ENCODE peak calls at places on chromosomes 5 and 9, in eight cellular contexts. One of them, this sample, is unnamed.

GRCh38 chr5:79697222-79698164 is 7.9 kb downstream of the CMYA5 start:
- DNase-seq in lower leg skin: no peak
- DNase-seq in NCI-H2171 treated with DMSO at 0.1 percent for 48 hours: peak
- DNase-seq in D341Med: no peak
- DNase-seq in astrocyte: peak
- DNase-seq in myocyte: peak
- DNase-seq in putamen: no peak
- DNase-seq in fibroblast of lung: peak
- DNase-seq in this sample: no peak

GRCh38 chr5:154611341-154611767 is 133.3 kb upstream of the HAND1 start:
- DNase-seq in lower leg skin: no peak
- DNase-seq in NCI-H2171 treated with DMSO at 0.1 percent for 48 hours: no peak
- DNase-seq in D341Med: no peak
- DNase-seq in astrocyte: peak
- DNase-seq in myocyte: peak
- DNase-seq in putamen: no peak
- DNase-seq in fibroblast of lung: peak
- DNase-seq in this sample: no peak

GRCh38 chr9:37859043-37859442 is 44.9 kb downstream of the SLC25A51 start:
- DNase-seq in lower leg skin: no peak
- DNase-seq in NCI-H2171 treated with DMSO at 0.1 percent for 48 hours: no peak
- DNase-seq in D341Med: no peak
- DNase-seq in astrocyte: no peak
- DNase-seq in myocyte: no peak
- DNase-seq in putamen: no peak
- DNase-seq in fibroblast of lung: no peak
- DNase-seq in this sample: no peak

GRCh38 chr9:87840126-87840525 is 42.6 kb upstream of the SPATA31E1 start:
- DNase-seq in lower leg skin: no peak
- DNase-seq in NCI-H2171 treated with DMSO at 0.1 percent for 48 hours: no peak
- DNase-seq in D341Med: no peak
- DNase-seq in astrocyte: no peak
- DNase-seq in myocyte: no peak
- DNase-seq in putamen: no peak
- DNase-seq in fibroblast of lung: no peak
- DNase-seq in this sample: peak

GRCh38 chr5:5409151-5409810 is 13.2 kb upstream of the ICE1 start:
- DNase-seq in lower leg skin: no peak
- DNase-seq in NCI-H2171 treated with DMSO at 0.1 percent for 48 hours: no peak
- DNase-seq in D341Med: no peak
- DNase-seq in astrocyte: no peak
- DNase-seq in myocyte: no peak
- DNase-seq in putamen: no peak
- DNase-seq in fibroblast of lung: no peak
- DNase-seq in this sample: no peak

GRCh38 chr5:31165729-31166128 is 27.8 kb upstream of the CDH6 start:
- DNase-seq in lower leg skin: no peak
- DNase-seq in NCI-H2171 treated with DMSO at 0.1 percent for 48 hours: no peak
- DNase-seq in D341Med: no peak
- DNase-seq in astrocyte: no peak
- DNase-seq in myocyte: no peak
- DNase-seq in putamen: no peak
- DNase-seq in fibroblast of lung: no peak
- DNase-seq in this sample: no peak

GRCh38 chr5:170104710-170105109 is 987 bp upstream of the FOXI1 start:
- DNase-seq in lower leg skin: no peak
- DNase-seq in NCI-H2171 treated with DMSO at 0.1 percent for 48 hours: no peak
- DNase-seq in D341Med: no peak
- DNase-seq in astrocyte: no peak
- DNase-seq in myocyte: no peak
- DNase-seq in putamen: no peak
- DNase-seq in fibroblast of lung: no peak
- DNase-seq in this sample: no peak

GRCh38 chr9:89431930-89432725 is 65.8 kb downstream of the SEMA4D start:
- DNase-seq in lower leg skin: no peak
- DNase-seq in NCI-H2171 treated with DMSO at 0.1 percent for 48 hours: no peak
- DNase-seq in D341Med: no peak
- DNase-seq in astrocyte: no peak
- DNase-seq in myocyte: peak
- DNase-seq in putamen: no peak
- DNase-seq in fibroblast of lung: no peak
- DNase-seq in this sample: no peak

GRCh38 chr5:149271717-149272558 is at the start of gene AFAP1L1:
- DNase-seq in lower leg skin: peak
- DNase-seq in NCI-H2171 treated with DMSO at 0.1 percent for 48 hours: peak
- DNase-seq in D341Med: peak
- DNase-seq in astrocyte: peak
- DNase-seq in myocyte: peak
- DNase-seq in putamen: peak
- DNase-seq in fibroblast of lung: peak
- DNase-seq in this sample: peak

GRCh38 chr5:181138258-181138657 is 7.3 kb upstream of the OR2V1 start:
- DNase-seq in lower leg skin: no peak
- DNase-seq in NCI-H2171 treated with DMSO at 0.1 percent for 48 hours: no peak
- DNase-seq in D341Med: no peak
- DNase-seq in astrocyte: no peak
- DNase-seq in myocyte: no peak
- DNase-seq in putamen: no peak
- DNase-seq in fibroblast of lung: no peak
- DNase-seq in this sample: no peak

GRCh38 chr5:163964650-163965049 is 459.2 kb downstream of the MAT2B start:
- DNase-seq in lower leg skin: no peak
- DNase-seq in NCI-H2171 treated with DMSO at 0.1 percent for 48 hours: peak
- DNase-seq in D341Med: no peak
- DNase-seq in astrocyte: peak
- DNase-seq in myocyte: peak
- DNase-seq in putamen: no peak
- DNase-seq in fibroblast of lung: peak
- DNase-seq in this sample: no peak

GRCh38 chr9:131097948-131098278 is 1.6 kb downstream of the AIF1L start:
- DNase-seq in lower leg skin: no peak
- DNase-seq in NCI-H2171 treated with DMSO at 0.1 percent for 48 hours: no peak
- DNase-seq in D341Med: no peak
- DNase-seq in astrocyte: no peak
- DNase-seq in myocyte: peak
- DNase-seq in putamen: no peak
- DNase-seq in fibroblast of lung: no peak
- DNase-seq in this sample: no peak

GRCh38 chr5:73218552-73219171 is 45.7 kb downstream of the TMEM174 start:
- DNase-seq in lower leg skin: no peak
- DNase-seq in NCI-H2171 treated with DMSO at 0.1 percent for 48 hours: peak
- DNase-seq in D341Med: no peak
- DNase-seq in astrocyte: peak
- DNase-seq in myocyte: peak
- DNase-seq in putamen: no peak
- DNase-seq in fibroblast of lung: peak
- DNase-seq in this sample: no peak

GRCh38 chr9:126301985-126302603 is 24.5 kb upstream of the MVB12B start:
- DNase-seq in lower leg skin: peak
- DNase-seq in NCI-H2171 treated with DMSO at 0.1 percent for 48 hours: peak
- DNase-seq in D341Med: peak
- DNase-seq in astrocyte: peak
- DNase-seq in myocyte: peak
- DNase-seq in putamen: peak
- DNase-seq in fibroblast of lung: peak
- DNase-seq in this sample: peak

GRCh38 chr9:123355761-123356520 is at the start of gene CRB2:
- DNase-seq in lower leg skin: no peak
- DNase-seq in NCI-H2171 treated with DMSO at 0.1 percent for 48 hours: no peak
- DNase-seq in D341Med: no peak
- DNase-seq in astrocyte: no peak
- DNase-seq in myocyte: no peak
- DNase-seq in putamen: peak
- DNase-seq in fibroblast of lung: no peak
- DNase-seq in this sample: no peak

GRCh38 chr9:129206401-129206800 is 28.3 kb upstream of the IER5L start:
- DNase-seq in lower leg skin: no peak
- DNase-seq in NCI-H2171 treated with DMSO at 0.1 percent for 48 hours: no peak
- DNase-seq in D341Med: no peak
- DNase-seq in astrocyte: no peak
- DNase-seq in myocyte: no peak
- DNase-seq in putamen: no peak
- DNase-seq in fibroblast of lung: no peak
- DNase-seq in this sample: no peak

GRCh38 chr9:27765266-27765665 is 192.0 kb upstream of the C9orf72 start:
- DNase-seq in lower leg skin: no peak
- DNase-seq in NCI-H2171 treated with DMSO at 0.1 percent for 48 hours: no peak
- DNase-seq in D341Med: no peak
- DNase-seq in astrocyte: peak
- DNase-seq in myocyte: peak
- DNase-seq in putamen: no peak
- DNase-seq in fibroblast of lung: peak
- DNase-seq in this sample: no peak

GRCh38 chr5:60507687-60508086 is 192.3 kb downstream of the DEPDC1B start:
- DNase-seq in lower leg skin: no peak
- DNase-seq in NCI-H2171 treated with DMSO at 0.1 percent for 48 hours: no peak
- DNase-seq in D341Med: no peak
- DNase-seq in astrocyte: peak
- DNase-seq in myocyte: no peak
- DNase-seq in putamen: no peak
- DNase-seq in fibroblast of lung: peak
- DNase-seq in this sample: no peak

GRCh38 chr5:674630-675011 is 18.5 kb downstream of the TPPP start:
- DNase-seq in lower leg skin: no peak
- DNase-seq in NCI-H2171 treated with DMSO at 0.1 percent for 48 hours: no peak
- DNase-seq in D341Med: peak
- DNase-seq in astrocyte: no peak
- DNase-seq in myocyte: peak
- DNase-seq in putamen: no peak
- DNase-seq in fibroblast of lung: no peak
- DNase-seq in this sample: no peak

GRCh38 chr9:108645520-108645919 is 210.3 kb downstream of the ACTL7B start:
- DNase-seq in lower leg skin: no peak
- DNase-seq in NCI-H2171 treated with DMSO at 0.1 percent for 48 hours: peak
- DNase-seq in D341Med: peak
- DNase-seq in astrocyte: peak
- DNase-seq in myocyte: peak
- DNase-seq in putamen: no peak
- DNase-seq in fibroblast of lung: no peak
- DNase-seq in this sample: no peak

GRCh38 chr9:83701769-83702168 is 6.0 kb downstream of the UBQLN1 start:
- DNase-seq in lower leg skin: no peak
- DNase-seq in NCI-H2171 treated with DMSO at 0.1 percent for 48 hours: no peak
- DNase-seq in D341Med: no peak
- DNase-seq in astrocyte: peak
- DNase-seq in myocyte: peak
- DNase-seq in putamen: no peak
- DNase-seq in fibroblast of lung: peak
- DNase-seq in this sample: no peak

GRCh38 chr5:40291338-40291737 is 388.4 kb upstream of the PTGER4 start:
- DNase-seq in lower leg skin: no peak
- DNase-seq in NCI-H2171 treated with DMSO at 0.1 percent for 48 hours: no peak
- DNase-seq in D341Med: no peak
- DNase-seq in astrocyte: peak
- DNase-seq in myocyte: no peak
- DNase-seq in putamen: no peak
- DNase-seq in fibroblast of lung: peak
- DNase-seq in this sample: no peak

GRCh38 chr5:154850255-154851062 is at the start of gene FAXDC2:
- DNase-seq in lower leg skin: peak
- DNase-seq in NCI-H2171 treated with DMSO at 0.1 percent for 48 hours: no peak
- DNase-seq in D341Med: no peak
- DNase-seq in astrocyte: peak
- DNase-seq in myocyte: peak
- DNase-seq in putamen: peak
- DNase-seq in fibroblast of lung: peak
- DNase-seq in this sample: peak

GRCh38 chr5:67353500-67353931 is 156.9 kb upstream of the CD180 start:
- DNase-seq in lower leg skin: no peak
- DNase-seq in NCI-H2171 treated with DMSO at 0.1 percent for 48 hours: peak
- DNase-seq in D341Med: no peak
- DNase-seq in astrocyte: peak
- DNase-seq in myocyte: peak
- DNase-seq in putamen: no peak
- DNase-seq in fibroblast of lung: peak
- DNase-seq in this sample: peak

GRCh38 chr5:132688536-132689409 is 15.0 kb downstream of the IL4 start:
- DNase-seq in lower leg skin: no peak
- DNase-seq in NCI-H2171 treated with DMSO at 0.1 percent for 48 hours: no peak
- DNase-seq in D341Med: no peak
- DNase-seq in astrocyte: no peak
- DNase-seq in myocyte: no peak
- DNase-seq in putamen: no peak
- DNase-seq in fibroblast of lung: no peak
- DNase-seq in this sample: no peak

GRCh38 chr9:33458444-33458843 is 11.1 kb upstream of the AQP3 start:
- DNase-seq in lower leg skin: no peak
- DNase-seq in NCI-H2171 treated with DMSO at 0.1 percent for 48 hours: no peak
- DNase-seq in D341Med: no peak
- DNase-seq in astrocyte: peak
- DNase-seq in myocyte: no peak
- DNase-seq in putamen: no peak
- DNase-seq in fibroblast of lung: peak
- DNase-seq in this sample: no peak

GRCh38 chr5:170751631-170752030 is 31.9 kb upstream of the GABRP start:
- DNase-seq in lower leg skin: no peak
- DNase-seq in NCI-H2171 treated with DMSO at 0.1 percent for 48 hours: peak
- DNase-seq in D341Med: no peak
- DNase-seq in astrocyte: no peak
- DNase-seq in myocyte: no peak
- DNase-seq in putamen: no peak
- DNase-seq in fibroblast of lung: no peak
- DNase-seq in this sample: no peak

GRCh38 chr9:33227013-33227398 is 13.0 kb upstream of the SPINK4 start:
- DNase-seq in lower leg skin: no peak
- DNase-seq in NCI-H2171 treated with DMSO at 0.1 percent for 48 hours: no peak
- DNase-seq in D341Med: no peak
- DNase-seq in astrocyte: no peak
- DNase-seq in myocyte: no peak
- DNase-seq in putamen: no peak
- DNase-seq in fibroblast of lung: no peak
- DNase-seq in this sample: peak

GRCh38 chr5:15933481-15934207 is 245.9 kb downstream of the MARCHF11 start:
- DNase-seq in lower leg skin: no peak
- DNase-seq in NCI-H2171 treated with DMSO at 0.1 percent for 48 hours: no peak
- DNase-seq in D341Med: no peak
- DNase-seq in astrocyte: peak
- DNase-seq in myocyte: peak
- DNase-seq in putamen: peak
- DNase-seq in fibroblast of lung: peak
- DNase-seq in this sample: peak

GRCh38 chr9:107620801-107621200 is 131.2 kb upstream of the KLF4 start:
- DNase-seq in lower leg skin: no peak
- DNase-seq in NCI-H2171 treated with DMSO at 0.1 percent for 48 hours: no peak
- DNase-seq in D341Med: no peak
- DNase-seq in astrocyte: no peak
- DNase-seq in myocyte: no peak
- DNase-seq in putamen: no peak
- DNase-seq in fibroblast of lung: no peak
- DNase-seq in this sample: no peak

GRCh38 chr9:107734231-107735014 is 244.9 kb upstream of the KLF4 start:
- DNase-seq in lower leg skin: no peak
- DNase-seq in NCI-H2171 treated with DMSO at 0.1 percent for 48 hours: no peak
- DNase-seq in D341Med: no peak
- DNase-seq in astrocyte: peak
- DNase-seq in myocyte: peak
- DNase-seq in putamen: no peak
- DNase-seq in fibroblast of lung: peak
- DNase-seq in this sample: no peak

GRCh38 chr5:118611332-118611945 is 376.9 kb downstream of the DTWD2 start:
- DNase-seq in lower leg skin: no peak
- DNase-seq in NCI-H2171 treated with DMSO at 0.1 percent for 48 hours: no peak
- DNase-seq in D341Med: peak
- DNase-seq in astrocyte: no peak
- DNase-seq in myocyte: no peak
- DNase-seq in putamen: no peak
- DNase-seq in fibroblast of lung: no peak
- DNase-seq in this sample: no peak

GRCh38 chr9:136409557-136410455 is 608 bp downstream of the ENTR1 start:
- DNase-seq in lower leg skin: no peak
- DNase-seq in NCI-H2171 treated with DMSO at 0.1 percent for 48 hours: peak
- DNase-seq in D341Med: peak
- DNase-seq in astrocyte: peak
- DNase-seq in myocyte: peak
- DNase-seq in putamen: no peak
- DNase-seq in fibroblast of lung: peak
- DNase-seq in this sample: peak

GRCh38 chr9:73143606-73144328 is 7.9 kb upstream of the ANXA1 start:
- DNase-seq in lower leg skin: no peak
- DNase-seq in NCI-H2171 treated with DMSO at 0.1 percent for 48 hours: no peak
- DNase-seq in D341Med: no peak
- DNase-seq in astrocyte: peak
- DNase-seq in myocyte: peak
- DNase-seq in putamen: no peak
- DNase-seq in fibroblast of lung: peak
- DNase-seq in this sample: no peak